ENCODE peak calls at places on chromosomes 16 and 17, in four cellular contexts. R is fibroblast of the aortic adventitia; B is AG09309; U is CD8-positive, alpha-beta memory T cell. P is an unnamed sample.

GRCh38 chr17:66461343-66461995 is 159.1 kb downstream of the PRKCA start:
- DNase-seq in R (no peak), B (no peak), U (no peak), P (no peak)

GRCh38 chr16:57623251-57624043 is 5.0 kb upstream of the ADGRG1 start:
- DNase-seq in R (no peak), B (no peak), U (no peak), P (peak; percentile 96)

GRCh38 chr17:14307560-14308024 is 6.7 kb downstream of the HS3ST3B1 start:
- DNase-seq in R (peak; percentile 87), B (peak; percentile 55), U (no peak), P (no peak)

GRCh38 chr17:74314877-74315276 is 11.1 kb upstream of the KIF19 start:
- DNase-seq in R (no peak), B (no peak), U (no peak), P (no peak)

GRCh38 chr17:75516619-75517276 is 420 bp downstream of the TSEN54 start:
- DNase-seq in R (peak; percentile 25), B (no peak), U (no peak), P (no peak)

GRCh38 chr16:76947694-76948093 is 243.3 kb upstream of the MON1B start:
- DNase-seq in R (peak; percentile 49), B (no peak), U (no peak), P (no peak)

GRCh38 chr16:62752837-62753236 is 716.6 kb upstream of the CDH8 start:
- DNase-seq in R (no peak), B (no peak), U (no peak), P (no peak)

GRCh38 chr16:78836802-78837489 is 737.5 kb downstream of the WWOX start:
- DNase-seq in R (no peak), B (no peak), U (no peak), P (no peak)

GRCh38 chr16:51062039-51062438 is 89.0 kb downstream of the SALL1 start:
- DNase-seq in R (no peak), B (no peak), U (no peak), P (no peak)

GRCh38 chr17:63433746-63434591 is 12.1 kb downstream of the CYB561 start:
- DNase-seq in R (peak; percentile 98), B (peak; percentile 90), U (no peak), P (peak; percentile 93)

GRCh38 chr16:88297178-88297720 is 85.5 kb upstream of the ZNF469 start:
- DNase-seq in R (no peak), B (no peak), U (no peak), P (no peak)

GRCh38 chr17:81236784-81237183 is 2.1 kb downstream of the TEPSIN start:
- DNase-seq in R (no peak), B (no peak), U (no peak), P (no peak)

GRCh38 chr17:68053237-68054030 is 17.9 kb downstream of the KPNA2 start:
- DNase-seq in R (peak; percentile 99), B (peak; percentile 77), U (no peak), P (peak; percentile 85)

GRCh38 chr17:77890771-77891170 is 67.7 kb upstream of the TNRC6C start:
- DNase-seq in R (no peak), B (no peak), U (no peak), P (no peak)

GRCh38 chr17:78211032-78211431 is 3.0 kb upstream of the BIRC5 start:
- DNase-seq in R (no peak), B (no peak), U (no peak), P (no peak)

GRCh38 chr16:82671743-82672142 is 45.0 kb downstream of the CDH13 start:
- DNase-seq in R (no peak), B (no peak), U (no peak), P (no peak)

GRCh38 chr17:48816774-48817590 is at the start of gene TTLL6:
- DNase-seq in R (peak; percentile 43), B (no peak), U (peak; percentile 82), P (peak; percentile 78)

GRCh38 chr17:40024901-40025300 is 9.7 kb downstream of the CSF3 start:
- DNase-seq in R (no peak), B (no peak), U (no peak), P (no peak)

GRCh38 chr16:85286066-85286712 is 173.9 kb upstream of the CIBAR2 start:
- DNase-seq in R (peak; percentile 80), B (peak; percentile 48), U (no peak), P (peak; percentile 67)

GRCh38 chr17:17567631-17568030 is 23.9 kb downstream of the PEMT start:
- DNase-seq in R (peak; percentile 79), B (no peak), U (no peak), P (peak; percentile 18)

GRCh38 chr17:43945074-43945824 is 3.0 kb upstream of the PPY start:
- DNase-seq in R (peak; percentile 6), B (no peak), U (no peak), P (no peak)

DNA sequence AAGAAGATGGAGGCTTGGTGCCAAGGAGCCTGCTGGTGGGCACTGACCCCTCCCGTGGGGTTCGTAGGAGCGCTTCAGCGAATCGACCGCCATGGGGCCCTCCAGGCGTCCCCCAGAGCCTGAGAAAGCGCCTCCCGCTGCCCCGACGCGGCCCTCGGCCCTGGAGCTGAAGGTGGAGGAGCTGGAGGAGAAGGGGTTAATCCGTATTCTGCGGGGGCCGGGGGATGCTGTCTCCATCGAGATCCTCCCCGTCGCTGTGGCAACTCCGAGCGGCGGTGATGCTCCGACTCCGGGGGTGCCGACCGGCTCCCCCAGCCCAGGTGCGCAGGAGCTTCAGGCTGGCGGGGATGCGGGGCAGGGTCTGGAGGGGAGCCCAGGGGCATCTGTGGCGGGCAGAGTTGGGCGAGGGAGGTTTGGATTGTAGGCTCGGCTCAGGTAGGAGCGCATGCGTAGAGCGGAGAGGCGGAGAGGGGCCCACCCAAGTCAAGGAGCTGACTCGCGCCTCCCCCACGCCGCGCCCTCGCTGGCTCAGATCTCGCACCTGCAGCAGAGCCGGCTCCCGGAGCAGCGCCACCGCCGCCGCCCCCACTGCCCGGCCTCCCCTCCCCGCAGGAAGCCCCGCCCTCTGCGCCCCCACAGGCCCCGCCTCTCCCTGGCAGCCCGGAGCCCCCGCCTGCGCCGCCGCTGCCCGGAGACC is 19.8 kb downstream of the FMNL1 start:
- DNase-seq in R (no peak), B (no peak), U (no peak), P (no peak)
- H3K4me3 ChIP-seq in R (no peak overlapping the region), B (no peak overlapping the region), U (no peak overlapping the region), P (no peak overlapping the region)

DNA sequence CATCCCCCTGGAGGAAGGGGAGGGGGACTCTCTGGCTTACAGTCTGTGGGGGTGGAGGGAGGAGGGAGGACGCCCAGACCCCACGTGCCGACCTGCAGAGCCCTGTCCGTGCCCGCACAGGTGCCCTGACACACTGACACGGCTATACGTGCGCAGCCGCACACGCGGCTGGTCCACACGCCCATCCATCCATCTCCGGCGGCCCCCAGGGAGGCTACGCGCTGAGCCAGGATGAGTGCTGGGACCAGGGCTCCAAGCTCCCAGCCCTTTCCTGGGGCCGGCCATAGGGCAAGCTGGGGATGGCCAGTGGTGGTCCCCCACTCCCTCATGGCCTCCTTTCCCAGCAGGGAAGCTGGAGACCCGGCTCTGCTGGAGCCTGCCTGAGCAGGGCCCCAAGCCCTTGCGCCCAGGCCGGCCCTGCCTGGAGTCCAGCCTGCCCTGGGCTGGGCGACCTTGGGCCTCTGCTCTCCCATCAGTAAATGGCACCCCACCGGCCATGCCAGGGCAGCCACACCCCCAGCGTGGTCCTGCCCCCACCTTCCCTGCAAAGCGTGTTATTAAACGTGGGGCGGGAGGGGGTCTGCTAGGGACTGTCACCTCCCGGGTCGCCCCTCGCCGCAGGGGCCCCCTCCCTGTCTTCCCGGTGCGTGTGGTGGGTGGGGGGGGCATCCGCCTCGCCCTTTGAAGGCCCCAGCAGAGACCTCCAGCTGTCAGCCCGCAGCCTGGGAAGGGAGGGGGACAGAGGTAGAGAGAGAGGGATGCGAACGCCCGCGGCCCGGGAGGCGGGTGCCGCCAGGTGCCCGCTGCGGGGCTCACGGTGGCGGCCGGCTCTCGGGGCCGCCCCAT is 866 bp downstream of the CASKIN1 start:
- DNase-seq in R (no peak), B (no peak), U (no peak), P (no peak)
- H3K4me3 ChIP-seq in R (peak overlapping the region; percentile 13), B (no peak overlapping the region), U (no peak overlapping the region), P (no peak overlapping the region)

DNA sequence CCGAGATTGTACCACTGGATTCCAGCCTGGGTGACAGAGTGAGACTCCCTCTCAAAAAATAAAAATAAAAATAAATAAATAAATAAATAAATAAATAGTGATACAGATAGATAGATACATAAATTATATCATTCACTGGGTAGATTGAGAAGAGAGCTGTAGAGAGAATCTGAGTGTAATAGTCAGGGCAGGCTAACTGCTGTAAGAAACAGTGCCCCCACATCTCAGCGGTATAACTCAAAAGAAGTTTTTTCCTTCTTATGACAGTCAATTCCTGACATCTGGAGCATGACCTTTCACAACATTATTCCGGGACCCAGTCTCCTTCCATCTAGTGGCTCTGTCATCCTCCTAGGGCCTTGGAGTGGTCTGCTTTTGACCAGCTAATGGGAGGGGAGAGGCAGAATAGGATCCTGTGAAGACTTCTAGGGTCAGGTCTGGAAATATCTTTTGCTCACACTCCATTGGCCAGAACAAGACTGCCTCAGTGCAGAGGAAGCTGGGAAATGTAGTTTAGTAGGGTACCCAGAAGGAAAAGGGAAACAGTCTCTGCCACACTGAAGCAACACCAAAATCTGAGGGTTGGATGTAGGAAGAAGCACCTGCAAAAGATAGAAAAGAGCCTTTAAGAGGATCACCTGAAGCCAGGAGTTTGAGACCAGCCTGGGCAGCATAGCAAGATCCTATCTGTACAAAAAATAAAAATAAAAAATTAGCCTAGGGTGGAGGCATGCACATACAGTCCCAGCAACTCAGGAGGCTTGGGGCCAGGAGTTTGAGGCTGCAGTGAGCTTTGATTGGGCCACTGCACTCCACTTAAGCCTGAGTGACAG is 3.0 kb upstream of the QPRT start:
- DNase-seq in R (no peak), B (no peak), U (no peak), P (peak; percentile 37)
- H3K4me3 ChIP-seq in R (no peak overlapping the region), B (no peak overlapping the region), U (no peak overlapping the region), P (no peak overlapping the region)

GRCh38 chr16:81655474-81656162 is 123.5 kb upstream of the PLCG2 start:
- DNase-seq in R (no peak), B (no peak), U (no peak), P (no peak)
- H3K4me3 ChIP-seq in R (no peak overlapping the region), B (no peak overlapping the region), U (no peak overlapping the region), P (no peak overlapping the region)

GRCh38 chr17:4944554-4945175 is 3.7 kb downstream of the PFN1 start:
- DNase-seq in R (no peak), B (no peak), U (no peak), P (no peak)
- H3K4me3 ChIP-seq in R (peak overlapping the region; percentile 1), B (peak overlapping the region; percentile 21), U (peak overlapping the region; percentile 51), P (peak overlapping the region; percentile 21)

DNA sequence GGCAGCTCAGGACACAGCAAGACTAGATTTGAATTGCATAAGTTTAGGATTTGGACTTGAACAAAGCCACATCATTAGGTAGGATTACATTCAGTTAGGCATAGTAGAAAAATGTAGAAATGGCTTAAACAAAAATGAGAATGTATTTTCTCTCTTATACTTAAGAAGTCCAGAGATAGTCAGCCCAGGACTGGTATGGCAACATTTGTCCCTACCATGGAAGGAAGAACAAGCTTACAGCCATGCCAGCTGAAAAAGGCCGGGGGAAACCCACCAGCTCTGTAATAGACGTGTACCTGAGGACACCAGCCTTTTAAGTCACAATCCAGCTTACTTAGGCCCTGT is 11.2 kb upstream of the TMIGD1 start:
- DNase-seq in R (no peak), B (no peak), U (no peak), P (no peak)
- H3K4me3 ChIP-seq in R (no peak overlapping the region), B (no peak overlapping the region), U (no peak overlapping the region), P (no peak overlapping the region)

GRCh38 chr16:28623172-28623711 is 13.4 kb upstream of the SULT1A1 start:
- DNase-seq in R (peak; percentile 11), B (no peak), U (peak; percentile 73), P (no peak)
- H3K4me3 ChIP-seq in R (peak overlapping the region; percentile 5), B (no peak overlapping the region), U (peak overlapping the region; percentile 54), P (no peak overlapping the region)